ENCODE peak calls at places on chromosomes 11 and 22, in six cellular contexts. T, U, R, C, X and W are unnamed samples.

GRCh38 chr11:79244175-79244804 is 196.5 kb downstream of the TENM4 start:
- DNase-seq in T (peak; percentile 38), C (no peak), R (no peak), X (no peak), U (no peak), W (no peak)

GRCh38 chr22:49301398-49302149 is 526.1 kb downstream of the BRD1 start:
- DNase-seq in C (peak; percentile 40), T (no peak), U (no peak), X (no peak), R (no peak), W (no peak)

GRCh38 chr11:67307545-67308001 is 4.2 kb downstream of the SSH3 start:
- DNase-seq in R (no peak), C (no peak), X (no peak), T (no peak), U (no peak), W (no peak)

GRCh38 chr22:28917747-28918543 is 34.6 kb downstream of the ZNRF3 start:
- DNase-seq in T (no peak), U (no peak), X (no peak), C (no peak), R (no peak), W (no peak)

GRCh38 chr11:16967347-16967662 is 46.9 kb downstream of the PLEKHA7 start:
- DNase-seq in R (no peak), T (no peak), X (no peak), C (no peak), U (no peak), W (no peak)

GRCh38 chr11:124669193-124669592 is 4.3 kb downstream of the SIAE start:
- DNase-seq in R (peak; percentile 33), T (peak; percentile 78), U (no peak), C (peak; percentile 50), X (peak; percentile 24), W (peak; percentile 35)

GRCh38 chr11:120908521-120909181 is 115.3 kb upstream of the TBCEL start:
- DNase-seq in R (no peak), T (no peak), X (no peak), U (no peak), C (peak; percentile 70), W (no peak)

GRCh38 chr11:44340656-44341055 is 30.7 kb upstream of the ALX4 start:
- DNase-seq in C (no peak), R (no peak), X (no peak), U (no peak), T (no peak), W (no peak)

GRCh38 chr22:31185056-31185455 is 25.1 kb downstream of the RNF185 start:
- DNase-seq in R (no peak), X (no peak), T (no peak), C (no peak), U (no peak), W (no peak)

GRCh38 chr22:37913233-37913721 is 7.2 kb downstream of the MICALL1 start:
- DNase-seq in U (no peak), C (no peak), X (no peak), T (no peak), R (no peak), W (no peak)

GRCh38 chr11:103700605-103701004 is 335.8 kb upstream of the DDI1 start:
- DNase-seq in U (no peak), R (no peak), C (no peak), T (no peak), X (no peak), W (no peak)

GRCh38 chr11:109037856-109038780 is 373.2 kb downstream of the DDX10 start:
- DNase-seq in T (no peak), C (no peak), R (no peak), U (no peak), X (peak; percentile 77), W (peak; percentile 17)

GRCh38 chr11:109808569-109808968 is 284.6 kb upstream of the ZC3H12C start:
- DNase-seq in U (no peak), T (no peak), C (no peak), R (no peak), X (no peak), W (no peak)

GRCh38 chr11:2830030-2830812 is 55.4 kb downstream of the CDKN1C start:
- DNase-seq in C (no peak), R (no peak), T (no peak), X (no peak), U (no peak), W (no peak)

GRCh38 chr11:119976805-119977583 is 160.9 kb downstream of the TRIM29 start:
- DNase-seq in U (no peak), R (no peak), C (no peak), T (no peak), X (no peak), W (no peak)

GRCh38 chr11:12600829-12601228 is 73.4 kb upstream of the TEAD1 start:
- DNase-seq in C (no peak), X (no peak), U (no peak), R (no peak), T (no peak), W (no peak)

GRCh38 chr11:61850687-61851086 is 22.6 kb downstream of the FADS2 start:
- DNase-seq in T (no peak), X (no peak), R (no peak), U (no peak), C (no peak), W (no peak)

GRCh38 chr11:103811870-103812509 is 224.4 kb upstream of the DDI1 start:
- DNase-seq in C (no peak), U (no peak), T (no peak), R (no peak), X (no peak), W (no peak)

GRCh38 chr22:49365191-49365837 is 462.4 kb downstream of the BRD1 start:
- DNase-seq in R (no peak), U (no peak), T (no peak), X (no peak), C (peak; percentile 19), W (no peak)

GRCh38 chr11:110897035-110897434 is 184.8 kb upstream of the ARHGAP20 start:
- DNase-seq in R (no peak), U (no peak), C (no peak), X (no peak), T (no peak), W (no peak)

GRCh38 chr11:125141178-125141577 is 23.4 kb upstream of the PKNOX2 start:
- DNase-seq in X (no peak), U (no peak), R (no peak), T (no peak), C (no peak), W (no peak)

GRCh38 chr11:23988381-23989006 is 508.4 kb upstream of the LUZP2 start:
- DNase-seq in X (no peak), T (no peak), U (no peak), R (no peak), C (no peak), W (no peak)

GRCh38 chr11:130601141-130601540 is 152.7 kb downstream of the ADAMTS15 start:
- DNase-seq in R (no peak), T (peak; percentile 77), C (peak; percentile 69), X (no peak), U (no peak), W (no peak)

GRCh38 chr11:64900263-64900678 is 16.7 kb downstream of the ATG2A start:
- DNase-seq in X (no peak), T (no peak), U (peak; percentile 64), C (no peak), R (peak; percentile 75), W (no peak)

GRCh38 chr11:44946268-44946667 is 4.4 kb downstream of the TP53I11 start:
- DNase-seq in T (peak; percentile 57), C (peak; percentile 52), R (no peak), U (no peak), X (no peak), W (no peak)

GRCh38 chr11:8250446-8250845 is 13.2 kb downstream of the LMO1 start:
- DNase-seq in X (no peak), U (no peak), C (no peak), T (no peak), R (no peak), W (no peak)

GRCh38 chr22:37560682-37561208 is 465 bp downstream of the CDC42EP1 start:
- DNase-seq in U (no peak), T (no peak), R (no peak), C (peak; percentile 66), X (no peak), W (no peak)

GRCh38 chr22:27745809-27746208 is 55.7 kb downstream of the MN1 start:
- DNase-seq in C (no peak), R (no peak), T (no peak), X (no peak), U (no peak), W (no peak)

GRCh38 chr11:66337103-66337899 is 1.1 kb upstream of the RIN1 start:
- DNase-seq in X (no peak), C (no peak), R (no peak), T (no peak), U (no peak), W (no peak)

GRCh38 chr11:126122863-126123262 is 60.2 kb upstream of the CDON start:
- DNase-seq in U (no peak), C (no peak), T (no peak), R (no peak), X (no peak), W (no peak)

GRCh38 chr11:92739020-92739419 is 230.4 kb upstream of the MTNR1B start:
- DNase-seq in T (peak; percentile 79), R (no peak), X (no peak), U (no peak), C (no peak), W (no peak)

GRCh38 chr11:111347723-111348115 is 31.4 kb downstream of the POU2AF1 start:
- DNase-seq in T (no peak), X (no peak), U (no peak), C (peak; percentile 26), R (no peak), W (no peak)

GRCh38 chr11:47348859-47349258 is 3.6 kb downstream of the MYBPC3 start:
- DNase-seq in U (no peak), R (no peak), C (no peak), X (no peak), T (no peak), W (peak; percentile 37)

GRCh38 chr11:131776211-131776610 is 405.8 kb downstream of the NTM start:
- DNase-seq in C (no peak), U (no peak), T (no peak), R (no peak), X (no peak), W (no peak)

GRCh38 chr11:12248330-12248729 is 129.0 kb upstream of the PARVA start:
- DNase-seq in R (no peak), T (peak; percentile 71), U (no peak), X (no peak), C (peak; percentile 86), W (peak; percentile 94)

GRCh38 chr11:66020618-66021357 is 5.5 kb downstream of the CATSPER1 start:
- DNase-seq in X (peak; percentile 53), U (no peak), T (no peak), R (no peak), C (peak; percentile 59), W (no peak)

GRCh38 chr11:2151500-2152257 is 9.3 kb downstream of the INS start:
- DNase-seq in U (peak; percentile 63), C (peak; percentile 82), T (peak; percentile 80), X (no peak), R (peak; percentile 73), W (peak; percentile 73)